ENCODE peak calls at places on chromosomes 5 and 9, in seven cellular contexts. One of them, this sample, is unnamed.

GRCh38 chr9:125902224-125902623 is 155.1 kb downstream of the PBX3 start:
- DNase-seq in MM.1S: no peak
- DNase-seq in uterus: no peak
- DNase-seq in body of pancreas: no peak
- DNase-seq in HepG2: no peak
- DNase-seq in heart right ventricle: no peak
- DNase-seq in Panc1: no peak
- DNase-seq in this sample: no peak

GRCh38 chr5:131379723-131380122 is 115.9 kb downstream of the CDC42SE2 start:
- DNase-seq in HepG2: peak; percentile 83
- DNase-seq in heart right ventricle: no peak
- DNase-seq in Panc1: peak; percentile 42
- DNase-seq in body of pancreas: peak; percentile 62
- DNase-seq in uterus: no peak
- DNase-seq in MM.1S: peak; percentile 88
- DNase-seq in this sample: no peak

GRCh38 chr5:120463026-120463770 is 902 bp upstream of the PRR16 start:
- DNase-seq in body of pancreas: no peak
- DNase-seq in MM.1S: no peak
- DNase-seq in HepG2: no peak
- DNase-seq in uterus: no peak
- DNase-seq in Panc1: no peak
- DNase-seq in heart right ventricle: no peak
- DNase-seq in this sample: no peak

GRCh38 chr5:154721476-154722058 is 33.6 kb upstream of the LARP1 start:
- DNase-seq in body of pancreas: no peak
- DNase-seq in heart right ventricle: no peak
- DNase-seq in Panc1: no peak
- DNase-seq in MM.1S: no peak
- DNase-seq in uterus: no peak
- DNase-seq in HepG2: no peak
- DNase-seq in this sample: no peak

GRCh38 chr5:125148706-125149105 is 402.3 kb upstream of the ZNF608 start:
- DNase-seq in heart right ventricle: no peak
- DNase-seq in MM.1S: no peak
- DNase-seq in body of pancreas: no peak
- DNase-seq in Panc1: no peak
- DNase-seq in uterus: no peak
- DNase-seq in HepG2: no peak
- DNase-seq in this sample: no peak

GRCh38 chr9:133703571-133704399 is 34.4 kb downstream of the SARDH start:
- DNase-seq in HepG2: no peak
- DNase-seq in uterus: no peak
- DNase-seq in MM.1S: no peak
- DNase-seq in Panc1: no peak
- DNase-seq in heart right ventricle: no peak
- DNase-seq in body of pancreas: no peak
- DNase-seq in this sample: peak; percentile 45

GRCh38 chr9:35603506-35603985 is 1.5 kb upstream of the TESK1 start:
- DNase-seq in Panc1: no peak
- DNase-seq in body of pancreas: peak; percentile 73
- DNase-seq in uterus: peak; percentile 88
- DNase-seq in heart right ventricle: peak; percentile 55
- DNase-seq in HepG2: peak; percentile 28
- DNase-seq in MM.1S: no peak
- DNase-seq in this sample: peak; percentile 89

GRCh38 chr9:87836951-87837715 is 45.5 kb upstream of the SPATA31E1 start:
- DNase-seq in Panc1: no peak
- DNase-seq in HepG2: no peak
- DNase-seq in body of pancreas: no peak
- DNase-seq in heart right ventricle: no peak
- DNase-seq in uterus: no peak
- DNase-seq in MM.1S: no peak
- DNase-seq in this sample: no peak

GRCh38 chr9:136773386-136774044 is 9.2 kb upstream of the LCN15 start:
- DNase-seq in body of pancreas: no peak
- DNase-seq in HepG2: peak; percentile 41
- DNase-seq in MM.1S: peak; percentile 57
- DNase-seq in heart right ventricle: no peak
- DNase-seq in Panc1: no peak
- DNase-seq in uterus: no peak
- DNase-seq in this sample: no peak

GRCh38 chr5:115947260-115947659 is 15.0 kb upstream of the LVRN start:
- DNase-seq in HepG2: no peak
- DNase-seq in uterus: no peak
- DNase-seq in heart right ventricle: no peak
- DNase-seq in body of pancreas: no peak
- DNase-seq in MM.1S: no peak
- DNase-seq in Panc1: no peak
- DNase-seq in this sample: no peak

GRCh38 chr9:81649475-81649874 is 39.9 kb downstream of the TLE1 start:
- DNase-seq in body of pancreas: no peak
- DNase-seq in HepG2: no peak
- DNase-seq in uterus: no peak
- DNase-seq in Panc1: no peak
- DNase-seq in MM.1S: no peak
- DNase-seq in heart right ventricle: no peak
- DNase-seq in this sample: no peak

GRCh38 chr9:134224130-134224826 is 59.9 kb upstream of the RNU6ATAC start:
- DNase-seq in Panc1: no peak
- DNase-seq in heart right ventricle: peak; percentile 3
- DNase-seq in HepG2: no peak
- DNase-seq in uterus: no peak
- DNase-seq in MM.1S: no peak
- DNase-seq in body of pancreas: no peak
- DNase-seq in this sample: peak; percentile 57

GRCh38 chr5:120152472-120152871 is 311.6 kb upstream of the PRR16 start:
- DNase-seq in MM.1S: no peak
- DNase-seq in body of pancreas: no peak
- DNase-seq in Panc1: peak; percentile 5
- DNase-seq in HepG2: no peak
- DNase-seq in heart right ventricle: no peak
- DNase-seq in uterus: no peak
- DNase-seq in this sample: no peak

GRCh38 chr5:159786901-159787691 is 129.2 kb upstream of the ADRA1B start:
- DNase-seq in MM.1S: no peak
- DNase-seq in body of pancreas: peak; percentile 41
- DNase-seq in uterus: peak; percentile 63
- DNase-seq in heart right ventricle: peak; percentile 49
- DNase-seq in Panc1: no peak
- DNase-seq in HepG2: no peak
- DNase-seq in this sample: peak; percentile 90

GRCh38 chr9:86354882-86355399 is 731 bp upstream of the TUT7 start:
- DNase-seq in body of pancreas: no peak
- DNase-seq in HepG2: peak; percentile 12
- DNase-seq in heart right ventricle: no peak
- DNase-seq in MM.1S: no peak
- DNase-seq in uterus: no peak
- DNase-seq in Panc1: no peak
- DNase-seq in this sample: no peak

GRCh38 chr5:44665101-44665701 is 143.5 kb upstream of the MRPS30 start:
- DNase-seq in MM.1S: no peak
- DNase-seq in Panc1: no peak
- DNase-seq in HepG2: no peak
- DNase-seq in heart right ventricle: no peak
- DNase-seq in body of pancreas: no peak
- DNase-seq in uterus: no peak
- DNase-seq in this sample: no peak

GRCh38 chr9:115614931-115615401 is 497.0 kb upstream of the TNC start:
- DNase-seq in Panc1: no peak
- DNase-seq in MM.1S: no peak
- DNase-seq in body of pancreas: no peak
- DNase-seq in uterus: no peak
- DNase-seq in heart right ventricle: no peak
- DNase-seq in HepG2: no peak
- DNase-seq in this sample: no peak

GRCh38 chr9:125529589-125530515 is 177.2 kb downstream of the MAPKAP1 start:
- DNase-seq in HepG2: no peak
- DNase-seq in body of pancreas: no peak
- DNase-seq in Panc1: no peak
- DNase-seq in MM.1S: no peak
- DNase-seq in uterus: no peak
- DNase-seq in heart right ventricle: no peak
- DNase-seq in this sample: no peak

DNA sequence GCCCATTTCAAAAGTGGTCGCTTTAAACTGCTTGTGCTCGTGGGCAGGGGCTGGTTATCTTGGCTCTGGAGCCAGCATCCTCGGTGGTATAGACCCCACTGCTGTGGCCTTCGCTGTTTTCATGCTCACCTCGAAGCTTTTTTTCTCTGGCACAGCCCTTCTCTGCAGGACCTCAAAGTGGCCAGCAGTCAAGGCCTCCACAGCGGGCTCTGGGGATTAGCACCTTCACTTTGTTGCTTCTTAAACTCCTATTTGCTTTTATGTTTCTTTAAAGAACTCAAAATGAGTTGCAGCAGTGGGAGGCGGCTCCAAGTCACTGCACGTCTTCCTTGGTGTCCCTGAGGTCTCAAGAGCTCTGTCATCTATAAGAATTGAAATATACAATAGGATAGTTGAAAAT is 165.1 kb downstream of the CACNA1B start:
- DNase-seq in MM.1S: no peak
- DNase-seq in Panc1: no peak
- DNase-seq in body of pancreas: no peak
- DNase-seq in HepG2: no peak
- DNase-seq in uterus: no peak
- DNase-seq in heart right ventricle: no peak
- DNase-seq in this sample: no peak
- H3K27me3 ChIP-seq in MM.1S: peaks cover 98% of the 10 kb centered on the region
- H3K27me3 ChIP-seq in Panc1: no peaks in the 10 kb centered on the region
- H3K27me3 ChIP-seq in body of pancreas: no peaks in the 10 kb centered on the region
- H3K27me3 ChIP-seq in HepG2: peaks cover 7% of the 10 kb centered on the region
- H3K27me3 ChIP-seq in uterus: no peaks in the 10 kb centered on the region
- H3K27me3 ChIP-seq in heart right ventricle: no peaks in the 10 kb centered on the region
- H3K27me3 ChIP-seq in this sample: peaks cover 7% of the 10 kb centered on the region

DNA sequence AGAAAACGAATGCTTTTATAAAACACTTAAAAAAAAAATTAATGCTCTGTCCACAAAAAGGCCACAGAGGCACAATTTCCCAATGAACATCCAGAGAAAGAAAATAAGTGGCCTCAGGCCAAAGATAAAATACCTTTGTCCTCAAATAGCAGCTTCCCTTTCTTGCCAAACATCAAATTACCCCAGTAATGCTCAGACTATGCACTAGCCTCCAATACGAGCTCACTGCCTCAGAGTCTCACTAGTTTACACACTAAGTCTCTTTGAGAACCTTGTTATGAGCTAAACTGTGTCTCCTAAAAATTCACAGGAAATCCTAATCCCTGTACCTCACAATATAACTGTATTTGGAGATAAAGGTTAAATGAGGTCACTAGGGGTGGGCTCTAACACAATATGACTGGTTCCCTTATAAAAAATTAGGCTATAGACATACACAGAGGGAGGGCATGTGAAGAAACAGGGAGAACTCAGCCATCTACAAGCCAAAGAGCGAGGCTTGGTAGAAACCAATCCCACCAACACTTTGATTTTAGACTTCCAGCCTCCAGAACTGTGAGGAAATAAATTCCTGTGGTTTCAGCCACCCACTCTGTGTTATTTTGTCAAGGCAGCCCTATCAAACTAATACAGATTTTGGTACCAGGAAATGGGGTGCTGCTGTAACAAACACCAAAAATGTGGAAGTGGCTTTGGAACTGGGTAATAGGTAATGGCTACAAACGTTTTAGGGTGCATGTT is 4.4 kb downstream of the MPDZ start:
- DNase-seq in uterus: no peak
- DNase-seq in Panc1: no peak
- DNase-seq in body of pancreas: no peak
- DNase-seq in MM.1S: no peak
- DNase-seq in HepG2: no peak
- DNase-seq in heart right ventricle: no peak
- DNase-seq in this sample: no peak
- H3K27ac ChIP-seq in uterus: peak overlapping the region; percentile 57
- H3K27ac ChIP-seq in Panc1: no peak overlapping the region
- H3K27ac ChIP-seq in body of pancreas: no peak overlapping the region
- H3K27ac ChIP-seq in MM.1S: no peak overlapping the region
- H3K27ac ChIP-seq in HepG2: no peak overlapping the region
- H3K27ac ChIP-seq in heart right ventricle: peak overlapping the region; percentile 74
- H3K27ac ChIP-seq in this sample: no peak overlapping the region

GRCh38 chr9:33042528-33042927 is 17.5 kb downstream of the DNAJA1 start:
- DNase-seq in uterus: no peak
- DNase-seq in HepG2: no peak
- DNase-seq in body of pancreas: peak; percentile 13
- DNase-seq in MM.1S: no peak
- DNase-seq in heart right ventricle: no peak
- DNase-seq in Panc1: no peak
- DNase-seq in this sample: no peak

GRCh38 chr9:33048054-33048465 is 23.0 kb downstream of the DNAJA1 start:
- DNase-seq in HepG2: peak; percentile 92
- DNase-seq in MM.1S: no peak
- DNase-seq in heart right ventricle: no peak
- DNase-seq in body of pancreas: no peak
- DNase-seq in Panc1: no peak
- DNase-seq in uterus: no peak
- DNase-seq in this sample: no peak

GRCh38 chr9:33044162-33044673 is 19.1 kb downstream of the DNAJA1 start:
- DNase-seq in MM.1S: no peak
- DNase-seq in heart right ventricle: peak; percentile 80
- DNase-seq in body of pancreas: peak; percentile 91
- DNase-seq in HepG2: no peak
- DNase-seq in uterus: peak; percentile 85
- DNase-seq in Panc1: peak; percentile 73
- DNase-seq in this sample: peak; percentile 90

GRCh38 chr9:33041459-33042188 is 16.6 kb downstream of the DNAJA1 start:
- DNase-seq in HepG2: no peak
- DNase-seq in body of pancreas: no peak
- DNase-seq in Panc1: no peak
- DNase-seq in uterus: no peak
- DNase-seq in MM.1S: no peak
- DNase-seq in heart right ventricle: no peak
- DNase-seq in this sample: no peak

GRCh38 chr9:33044677-33045282 is 19.7 kb downstream of the DNAJA1 start:
- DNase-seq in uterus: no peak
- DNase-seq in MM.1S: no peak
- DNase-seq in body of pancreas: peak; percentile 54
- DNase-seq in Panc1: peak; percentile 27
- DNase-seq in heart right ventricle: no peak
- DNase-seq in HepG2: no peak
- DNase-seq in this sample: no peak
- TF ChIP-seq CTCF in uterus: peak; percentile 19
- TF ChIP-seq CTCF in MM.1S: no peak
- TF ChIP-seq CTCF in body of pancreas: peak; percentile 36
- TF ChIP-seq CTCF in Panc1: peak; percentile 84
- TF ChIP-seq CTCF in heart right ventricle: no peak
- TF ChIP-seq CTCF in HepG2: peak; percentile 28
- TF ChIP-seq CTCF in this sample: no peak

DNA sequence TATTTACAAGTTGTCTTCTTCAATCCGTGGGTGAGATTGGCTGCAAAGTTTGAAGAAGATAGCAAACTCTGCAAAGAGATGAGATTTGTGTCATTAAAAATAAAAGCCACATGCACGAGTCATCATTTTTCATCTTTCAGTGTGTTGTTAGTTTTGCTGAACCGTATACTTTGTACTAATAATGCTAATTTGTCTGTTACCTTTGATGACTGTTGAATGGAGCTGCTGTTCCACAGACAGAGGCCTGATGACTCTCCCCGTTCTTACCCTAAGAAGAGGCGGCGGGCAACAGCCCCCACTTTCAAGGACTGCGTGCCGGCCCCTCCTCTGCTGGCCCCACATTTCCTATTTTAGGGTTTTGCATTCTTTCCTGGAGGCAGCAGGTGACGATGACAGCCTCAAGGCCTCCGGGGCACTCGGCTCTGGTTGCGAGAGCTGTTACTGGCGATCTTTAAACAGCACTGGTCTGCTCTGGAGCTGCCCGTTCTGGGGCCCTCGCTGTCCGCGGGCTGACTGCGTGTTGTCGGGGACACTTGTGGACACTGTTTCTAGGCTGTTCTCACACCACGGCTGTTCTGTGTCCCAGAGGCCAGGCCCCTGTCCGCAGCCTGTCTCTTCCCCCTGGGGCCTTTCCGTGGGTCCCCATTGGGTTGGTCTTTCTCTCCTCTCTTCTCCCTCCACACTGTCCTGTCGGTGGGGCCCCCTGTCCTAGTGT is 35.1 kb downstream of the NDUFS6 start:
- DNase-seq in uterus: no peak
- DNase-seq in heart right ventricle: peak; percentile 37
- DNase-seq in MM.1S: peak; percentile 12
- DNase-seq in HepG2: no peak
- DNase-seq in Panc1: no peak
- DNase-seq in body of pancreas: no peak
- DNase-seq in this sample: no peak
- H3K27me3 ChIP-seq in uterus: no peaks in the 10 kb centered on the region
- H3K27me3 ChIP-seq in heart right ventricle: no peaks in the 10 kb centered on the region
- H3K27me3 ChIP-seq in MM.1S: peaks cover 36% of the 10 kb centered on the region
- H3K27me3 ChIP-seq in HepG2: peaks cover 5% of the 10 kb centered on the region
- H3K27me3 ChIP-seq in Panc1: no peaks in the 10 kb centered on the region
- H3K27me3 ChIP-seq in body of pancreas: no peaks in the 10 kb centered on the region
- H3K27me3 ChIP-seq in this sample: peaks cover 33% of the 10 kb centered on the region